ENCODE peak calls at places on chromosomes 16 and 17, in eight cellular contexts. One of them, this sample, is unnamed.
A peak's percentile ranks its signal among the peaks of the same experiment; 100 is the strongest.

GRCh38 chr17:15479697-15480096 is 12.3 kb upstream of the CDRT4 start:
- DNase-seq in CD4-positive, alpha-beta T cell: no peak
- DNase-seq in HFFc6: no peak
- DNase-seq in progenitor cell of endocrine pancreas: no peak
- DNase-seq in RWPE2: no peak
- DNase-seq in pancreas: no peak
- DNase-seq in esophagus squamous epithelium: no peak
- DNase-seq in GM13977: no peak
- DNase-seq in this sample: no peak

GRCh38 chr17:5419356-5419958 is at the start of gene NUP88:
- DNase-seq in HFFc6: peak; percentile 97
- DNase-seq in RWPE2: peak; percentile 97
- DNase-seq in esophagus squamous epithelium: peak; percentile 73
- DNase-seq in progenitor cell of endocrine pancreas: peak; percentile 96
- DNase-seq in GM13977: peak; percentile 93
- DNase-seq in pancreas: peak; percentile 86
- DNase-seq in CD4-positive, alpha-beta T cell: peak; percentile 94
- DNase-seq in this sample: peak; percentile 97

GRCh38 chr16:47853635-47854034 is 302.2 kb downstream of the ABCC12 start:
- DNase-seq in RWPE2: no peak
- DNase-seq in progenitor cell of endocrine pancreas: no peak
- DNase-seq in esophagus squamous epithelium: no peak
- DNase-seq in GM13977: no peak
- DNase-seq in HFFc6: no peak
- DNase-seq in CD4-positive, alpha-beta T cell: no peak
- DNase-seq in pancreas: no peak
- DNase-seq in this sample: no peak

GRCh38 chr17:34443832-34444469 is 80.9 kb upstream of the CCL1 start:
- DNase-seq in CD4-positive, alpha-beta T cell: no peak
- DNase-seq in esophagus squamous epithelium: no peak
- DNase-seq in progenitor cell of endocrine pancreas: no peak
- DNase-seq in pancreas: no peak
- DNase-seq in RWPE2: no peak
- DNase-seq in GM13977: peak; percentile 29
- DNase-seq in HFFc6: no peak
- DNase-seq in this sample: peak; percentile 37

GRCh38 chr16:23491490-23492391 is 18.6 kb downstream of the GGA2 start:
- DNase-seq in GM13977: no peak
- DNase-seq in CD4-positive, alpha-beta T cell: no peak
- DNase-seq in RWPE2: no peak
- DNase-seq in esophagus squamous epithelium: no peak
- DNase-seq in progenitor cell of endocrine pancreas: no peak
- DNase-seq in HFFc6: peak; percentile 39
- DNase-seq in pancreas: no peak
- DNase-seq in this sample: no peak

GRCh38 chr17:33848433-33848832 is 406.7 kb upstream of the CCL2 start:
- DNase-seq in RWPE2: no peak
- DNase-seq in pancreas: no peak
- DNase-seq in CD4-positive, alpha-beta T cell: no peak
- DNase-seq in GM13977: no peak
- DNase-seq in HFFc6: no peak
- DNase-seq in esophagus squamous epithelium: no peak
- DNase-seq in progenitor cell of endocrine pancreas: no peak
- DNase-seq in this sample: no peak

GRCh38 chr16:75591001-75591852 is 25.0 kb downstream of the GABARAPL2 start:
- DNase-seq in GM13977: no peak
- DNase-seq in esophagus squamous epithelium: no peak
- DNase-seq in pancreas: no peak
- DNase-seq in CD4-positive, alpha-beta T cell: no peak
- DNase-seq in progenitor cell of endocrine pancreas: no peak
- DNase-seq in RWPE2: no peak
- DNase-seq in HFFc6: peak; percentile 56
- DNase-seq in this sample: no peak

GRCh38 chr17:76432712-76433336 is 20.1 kb downstream of the UBE2O start:
- DNase-seq in RWPE2: no peak
- DNase-seq in esophagus squamous epithelium: no peak
- DNase-seq in CD4-positive, alpha-beta T cell: no peak
- DNase-seq in GM13977: no peak
- DNase-seq in pancreas: no peak
- DNase-seq in progenitor cell of endocrine pancreas: no peak
- DNase-seq in HFFc6: peak; percentile 38
- DNase-seq in this sample: no peak

GRCh38 chr17:78645421-78646295 is 68.5 kb upstream of the DNAH17 start:
- DNase-seq in GM13977: peak; percentile 89
- DNase-seq in pancreas: no peak
- DNase-seq in CD4-positive, alpha-beta T cell: peak; percentile 64
- DNase-seq in esophagus squamous epithelium: peak; percentile 47
- DNase-seq in progenitor cell of endocrine pancreas: no peak
- DNase-seq in HFFc6: no peak
- DNase-seq in RWPE2: no peak
- DNase-seq in this sample: peak; percentile 86

GRCh38 chr17:9206160-9206988 is 185.1 kb downstream of the NTN1 start:
- DNase-seq in esophagus squamous epithelium: no peak
- DNase-seq in RWPE2: peak; percentile 57
- DNase-seq in progenitor cell of endocrine pancreas: no peak
- DNase-seq in CD4-positive, alpha-beta T cell: no peak
- DNase-seq in pancreas: no peak
- DNase-seq in HFFc6: no peak
- DNase-seq in GM13977: no peak
- DNase-seq in this sample: no peak

GRCh38 chr17:65394811-65395472 is 166.5 kb downstream of the AXIN2 start:
- DNase-seq in esophagus squamous epithelium: no peak
- DNase-seq in progenitor cell of endocrine pancreas: no peak
- DNase-seq in CD4-positive, alpha-beta T cell: no peak
- DNase-seq in pancreas: no peak
- DNase-seq in HFFc6: no peak
- DNase-seq in RWPE2: no peak
- DNase-seq in GM13977: no peak
- DNase-seq in this sample: no peak

GRCh38 chr17:17811381-17812210 is 25.2 kb downstream of the SREBF1 start:
- DNase-seq in esophagus squamous epithelium: no peak
- DNase-seq in HFFc6: no peak
- DNase-seq in CD4-positive, alpha-beta T cell: no peak
- DNase-seq in progenitor cell of endocrine pancreas: no peak
- DNase-seq in RWPE2: no peak
- DNase-seq in GM13977: no peak
- DNase-seq in pancreas: no peak
- DNase-seq in this sample: no peak

GRCh38 chr17:11950771-11951519 is 46.3 kb downstream of the ZNF18 start:
- DNase-seq in pancreas: no peak
- DNase-seq in RWPE2: no peak
- DNase-seq in GM13977: no peak
- DNase-seq in HFFc6: no peak
- DNase-seq in esophagus squamous epithelium: no peak
- DNase-seq in progenitor cell of endocrine pancreas: no peak
- DNase-seq in CD4-positive, alpha-beta T cell: no peak
- DNase-seq in this sample: no peak

GRCh38 chr17:49787932-49788442 is 494 bp upstream of the KAT7 start:
- DNase-seq in HFFc6: no peak
- DNase-seq in GM13977: no peak
- DNase-seq in progenitor cell of endocrine pancreas: no peak
- DNase-seq in RWPE2: no peak
- DNase-seq in CD4-positive, alpha-beta T cell: no peak
- DNase-seq in pancreas: peak; percentile 37
- DNase-seq in esophagus squamous epithelium: no peak
- DNase-seq in this sample: no peak

GRCh38 chr17:81388091-81388611 is 7.1 kb upstream of the BAHCC1 start:
- DNase-seq in pancreas: no peak
- DNase-seq in progenitor cell of endocrine pancreas: no peak
- DNase-seq in esophagus squamous epithelium: no peak
- DNase-seq in GM13977: no peak
- DNase-seq in CD4-positive, alpha-beta T cell: no peak
- DNase-seq in RWPE2: no peak
- DNase-seq in HFFc6: no peak
- DNase-seq in this sample: no peak

GRCh38 chr16:88376053-88376834 is 6.5 kb upstream of the ZNF469 start:
- DNase-seq in progenitor cell of endocrine pancreas: no peak
- DNase-seq in pancreas: no peak
- DNase-seq in RWPE2: peak; percentile 43
- DNase-seq in GM13977: no peak
- DNase-seq in HFFc6: no peak
- DNase-seq in esophagus squamous epithelium: no peak
- DNase-seq in CD4-positive, alpha-beta T cell: no peak
- DNase-seq in this sample: no peak

GRCh38 chr16:77856455-77857138 is 68.2 kb downstream of the VAT1L start:
- DNase-seq in CD4-positive, alpha-beta T cell: no peak
- DNase-seq in esophagus squamous epithelium: no peak
- DNase-seq in RWPE2: no peak
- DNase-seq in GM13977: no peak
- DNase-seq in pancreas: no peak
- DNase-seq in progenitor cell of endocrine pancreas: no peak
- DNase-seq in HFFc6: no peak
- DNase-seq in this sample: no peak

GRCh38 chr17:42920922-42921321 is 20.3 kb downstream of the G6PC1 start:
- DNase-seq in RWPE2: no peak
- DNase-seq in GM13977: no peak
- DNase-seq in pancreas: peak; percentile 53
- DNase-seq in CD4-positive, alpha-beta T cell: no peak
- DNase-seq in progenitor cell of endocrine pancreas: no peak
- DNase-seq in HFFc6: no peak
- DNase-seq in esophagus squamous epithelium: no peak
- DNase-seq in this sample: no peak

GRCh38 chr16:4882633-4883285 is 35.5 kb downstream of the UBN1 start:
- DNase-seq in GM13977: no peak
- DNase-seq in CD4-positive, alpha-beta T cell: no peak
- DNase-seq in pancreas: peak; percentile 54
- DNase-seq in progenitor cell of endocrine pancreas: no peak
- DNase-seq in RWPE2: peak; percentile 90
- DNase-seq in HFFc6: peak; percentile 55
- DNase-seq in esophagus squamous epithelium: no peak
- DNase-seq in this sample: no peak

GRCh38 chr17:75473246-75473645 is 16.8 kb downstream of the TMEM94 start:
- DNase-seq in CD4-positive, alpha-beta T cell: no peak
- DNase-seq in progenitor cell of endocrine pancreas: no peak
- DNase-seq in GM13977: no peak
- DNase-seq in HFFc6: no peak
- DNase-seq in pancreas: no peak
- DNase-seq in RWPE2: no peak
- DNase-seq in esophagus squamous epithelium: no peak
- DNase-seq in this sample: no peak

GRCh38 chr16:87702325-87702811 is 63.4 kb downstream of the KLHDC4 start:
- DNase-seq in HFFc6: no peak
- DNase-seq in GM13977: peak; percentile 93
- DNase-seq in CD4-positive, alpha-beta T cell: peak; percentile 47
- DNase-seq in RWPE2: no peak
- DNase-seq in pancreas: no peak
- DNase-seq in progenitor cell of endocrine pancreas: no peak
- DNase-seq in esophagus squamous epithelium: no peak
- DNase-seq in this sample: peak; percentile 93

DNA sequence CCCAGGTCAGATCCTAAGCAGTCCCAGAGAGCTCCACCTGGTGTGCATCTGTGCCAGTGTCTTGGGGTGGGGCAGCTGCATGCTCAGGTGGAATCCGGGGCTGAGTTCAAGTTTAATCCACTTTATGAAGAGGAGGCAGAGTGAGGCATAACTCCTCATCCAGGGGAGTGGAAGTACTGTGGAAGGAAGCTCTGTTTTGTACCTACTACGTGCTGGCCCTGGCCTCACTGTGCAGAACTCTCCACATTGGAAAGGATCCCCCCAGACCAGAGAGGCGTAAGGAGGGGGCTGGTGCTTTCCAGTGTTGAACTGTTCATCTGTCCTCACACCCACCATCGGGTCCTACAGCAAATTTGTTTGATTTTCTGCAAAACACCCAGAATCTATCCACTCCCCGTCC is 78.0 kb downstream of the ABCC6 start:
- DNase-seq in progenitor cell of endocrine pancreas: no peak
- DNase-seq in esophagus squamous epithelium: no peak
- DNase-seq in pancreas: no peak
- DNase-seq in CD4-positive, alpha-beta T cell: no peak
- DNase-seq in GM13977: no peak
- DNase-seq in RWPE2: no peak
- DNase-seq in HFFc6: no peak
- DNase-seq in this sample: no peak
- TF ChIP-seq CTCF in progenitor cell of endocrine pancreas: no peak
- TF ChIP-seq CTCF in esophagus squamous epithelium: no peak
- TF ChIP-seq CTCF in pancreas: no peak
- TF ChIP-seq CTCF in CD4-positive, alpha-beta T cell: no peak
- TF ChIP-seq CTCF in GM13977: no peak
- TF ChIP-seq CTCF in RWPE2: peak; percentile 1
- TF ChIP-seq CTCF in HFFc6: no peak
- TF ChIP-seq CTCF in this sample: no peak

GRCh38 chr17:3510090-3510489 is 34.3 kb downstream of the ASPA start:
- DNase-seq in HFFc6: no peak
- DNase-seq in pancreas: no peak
- DNase-seq in GM13977: no peak
- DNase-seq in CD4-positive, alpha-beta T cell: no peak
- DNase-seq in RWPE2: no peak
- DNase-seq in progenitor cell of endocrine pancreas: no peak
- DNase-seq in esophagus squamous epithelium: no peak
- DNase-seq in this sample: no peak
- TF ChIP-seq CTCF in HFFc6: no peak
- TF ChIP-seq CTCF in pancreas: no peak
- TF ChIP-seq CTCF in GM13977: no peak
- TF ChIP-seq CTCF in CD4-positive, alpha-beta T cell: no peak
- TF ChIP-seq CTCF in RWPE2: no peak
- TF ChIP-seq CTCF in progenitor cell of endocrine pancreas: no peak
- TF ChIP-seq CTCF in esophagus squamous epithelium: no peak
- TF ChIP-seq CTCF in this sample: no peak

GRCh38 chr17:73630957-73631595 is 13.2 kb downstream of the SDK2 start:
- DNase-seq in RWPE2: no peak
- DNase-seq in pancreas: no peak
- DNase-seq in GM13977: no peak
- DNase-seq in HFFc6: no peak
- DNase-seq in progenitor cell of endocrine pancreas: no peak
- DNase-seq in esophagus squamous epithelium: no peak
- DNase-seq in CD4-positive, alpha-beta T cell: no peak
- DNase-seq in this sample: no peak
- TF ChIP-seq CTCF in RWPE2: no peak
- TF ChIP-seq CTCF in pancreas: no peak
- TF ChIP-seq CTCF in GM13977: no peak
- TF ChIP-seq CTCF in HFFc6: no peak
- TF ChIP-seq CTCF in progenitor cell of endocrine pancreas: no peak
- TF ChIP-seq CTCF in esophagus squamous epithelium: no peak
- TF ChIP-seq CTCF in CD4-positive, alpha-beta T cell: no peak
- TF ChIP-seq CTCF in this sample: no peak

GRCh38 chr17:7710341-7710740 is 5.3 kb downstream of the EFNB3 start:
- DNase-seq in pancreas: no peak
- DNase-seq in RWPE2: no peak
- DNase-seq in progenitor cell of endocrine pancreas: no peak
- DNase-seq in CD4-positive, alpha-beta T cell: no peak
- DNase-seq in esophagus squamous epithelium: no peak
- DNase-seq in HFFc6: no peak
- DNase-seq in GM13977: no peak
- DNase-seq in this sample: no peak

GRCh38 chr17:7713782-7714181 is 3.8 kb upstream of the DNAH2 start:
- DNase-seq in progenitor cell of endocrine pancreas: no peak
- DNase-seq in CD4-positive, alpha-beta T cell: no peak
- DNase-seq in RWPE2: no peak
- DNase-seq in pancreas: no peak
- DNase-seq in esophagus squamous epithelium: no peak
- DNase-seq in GM13977: no peak
- DNase-seq in HFFc6: no peak
- DNase-seq in this sample: no peak

GRCh38 chr17:7712111-7712771 is 5.3 kb upstream of the DNAH2 start:
- DNase-seq in CD4-positive, alpha-beta T cell: no peak
- DNase-seq in RWPE2: no peak
- DNase-seq in esophagus squamous epithelium: no peak
- DNase-seq in HFFc6: no peak
- DNase-seq in progenitor cell of endocrine pancreas: no peak
- DNase-seq in GM13977: no peak
- DNase-seq in pancreas: no peak
- DNase-seq in this sample: no peak

GRCh38 chr17:7709031-7709430 is 4.0 kb downstream of the EFNB3 start:
- DNase-seq in GM13977: no peak
- DNase-seq in HFFc6: no peak
- DNase-seq in CD4-positive, alpha-beta T cell: no peak
- DNase-seq in esophagus squamous epithelium: no peak
- DNase-seq in progenitor cell of endocrine pancreas: no peak
- DNase-seq in RWPE2: no peak
- DNase-seq in pancreas: no peak
- DNase-seq in this sample: no peak

GRCh38 chr17:7711356-7711755 is 6.2 kb upstream of the DNAH2 start:
- DNase-seq in RWPE2: no peak
- DNase-seq in HFFc6: no peak
- DNase-seq in CD4-positive, alpha-beta T cell: no peak
- DNase-seq in pancreas: no peak
- DNase-seq in esophagus squamous epithelium: no peak
- DNase-seq in GM13977: no peak
- DNase-seq in progenitor cell of endocrine pancreas: no peak
- DNase-seq in this sample: no peak
- TF ChIP-seq CTCF in RWPE2: no peak
- TF ChIP-seq CTCF in HFFc6: peak; percentile 49
- TF ChIP-seq CTCF in CD4-positive, alpha-beta T cell: no peak
- TF ChIP-seq CTCF in pancreas: no peak
- TF ChIP-seq CTCF in esophagus squamous epithelium: no peak
- TF ChIP-seq CTCF in GM13977: peak; percentile 12
- TF ChIP-seq CTCF in progenitor cell of endocrine pancreas: peak; percentile 31
- TF ChIP-seq CTCF in this sample: no peak